ENCODE peak calls at places on chromosomes 6 and 20, in five cellular contexts. T is left ventricle myocardium inferior, P is HepG2, U is endothelial cell of umbilical vein, X is Peyer's patch. V is an unnamed sample. For H3K9me3, the result is how much of the 10 kb centered on the place peaks cover.

GRCh38 chr20:46572790-46573189 is 22.3 kb upstream of the OCSTAMP start:
- DNase-seq in P (no peak), X (no peak), T (no peak), U (peak), V (no peak)

GRCh38 chr20:52234302-52235045 is 42.9 kb upstream of the ZFP64 start:
- DNase-seq in U (no peak), X (no peak), T (no peak), P (peak), V (no peak)

GRCh38 chr20:63206878-63207277 is 9.1 kb downstream of the YTHDF1 start:
- DNase-seq in X (no peak), U (no peak), T (no peak), P (no peak), V (no peak)

GRCh38 chr6:111382476-111383294 is 100.3 kb downstream of the REV3L start:
- DNase-seq in X (no peak), P (no peak), T (peak), U (no peak), V (no peak)

GRCh38 chr6:160428069-160428430 is 79.9 kb downstream of the SLC22A3 start:
- DNase-seq in X (peak), P (no peak), T (peak), U (no peak), V (no peak)

GRCh38 chr6:89411269-89412070 is 603 bp downstream of the RRAGD start:
- DNase-seq in T (peak), U (no peak), P (no peak), X (peak), V (peak)

GRCh38 chr20:41072099-41072798 is 43.6 kb downstream of the TOP1 start:
- DNase-seq in T (no peak), U (peak), X (no peak), P (no peak), V (no peak)

GRCh38 chr20:50810063-50810462 is 15.2 kb downstream of the BCAS4 start:
- DNase-seq in T (no peak), X (no peak), P (no peak), U (no peak), V (no peak)

GRCh38 chr20:313948-314347 is 11.4 kb upstream of the SOX12 start:
- DNase-seq in P (peak), T (no peak), X (no peak), U (peak), V (no peak)

GRCh38 chr20:16801919-16802651 is 53.9 kb downstream of the OTOR start:
- DNase-seq in X (peak), T (peak), P (peak), U (peak), V (peak)

GRCh38 chr6:161596807-161597505 is 323.1 kb upstream of the AGPAT4 start:
- DNase-seq in T (no peak), U (no peak), X (no peak), P (no peak), V (no peak)

GRCh38 chr6:9197726-9198125 is 762.4 kb upstream of the SLC35B3 start:
- DNase-seq in U (no peak), P (no peak), X (no peak), T (no peak), V (no peak)

DNA sequence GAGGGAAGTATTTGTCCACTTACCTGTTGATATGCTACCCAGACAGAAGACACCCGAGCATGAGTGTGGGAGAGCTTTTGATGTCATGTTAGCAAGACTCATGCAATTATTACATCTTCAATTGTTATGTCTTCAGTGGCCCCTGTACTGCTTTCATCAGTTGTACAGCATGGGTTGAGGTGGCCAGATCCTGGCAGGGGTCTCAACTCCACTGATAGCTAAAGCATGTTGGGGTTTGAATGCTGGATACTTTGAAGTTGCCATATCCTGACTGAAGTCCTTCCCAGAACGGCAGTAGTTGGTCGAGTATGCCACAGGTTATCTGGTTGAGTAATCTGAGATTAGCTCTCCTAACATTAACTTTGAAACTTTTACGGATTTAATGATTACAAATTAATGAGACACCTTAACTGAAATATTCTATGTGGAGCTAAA is 46.7 kb downstream of the LRRN4 start:
- DNase-seq in X (no peak), T (no peak), P (peak), U (peak), V (no peak)
- H3K4me3 ChIP-seq in X (peak), T (peak), P (peak), U (peak), V (peak)

GRCh38 chr6:138093632-138094031 is 13.6 kb downstream of the PERP start:
- DNase-seq in X (no peak), P (no peak), T (no peak), U (no peak), V (no peak)

GRCh38 chr6:138101946-138102731 is 5.1 kb downstream of the PERP start:
- DNase-seq in X (no peak), U (no peak), P (no peak), T (no peak), V (no peak)

GRCh38 chr6:138094260-138094659 is 13.0 kb downstream of the PERP start:
- DNase-seq in U (no peak), X (no peak), P (no peak), T (no peak), V (no peak)

GRCh38 chr6:138099832-138100231 is 7.4 kb downstream of the PERP start:
- DNase-seq in T (no peak), U (no peak), P (no peak), X (no peak), V (no peak)

GRCh38 chr6:138098306-138098705 is 8.9 kb downstream of the PERP start:
- DNase-seq in U (no peak), X (no peak), P (no peak), T (no peak), V (no peak)
- H3K27ac ChIP-seq in U (no peak), X (no peak), P (no peak), T (no peak), V (no peak)

DNA sequence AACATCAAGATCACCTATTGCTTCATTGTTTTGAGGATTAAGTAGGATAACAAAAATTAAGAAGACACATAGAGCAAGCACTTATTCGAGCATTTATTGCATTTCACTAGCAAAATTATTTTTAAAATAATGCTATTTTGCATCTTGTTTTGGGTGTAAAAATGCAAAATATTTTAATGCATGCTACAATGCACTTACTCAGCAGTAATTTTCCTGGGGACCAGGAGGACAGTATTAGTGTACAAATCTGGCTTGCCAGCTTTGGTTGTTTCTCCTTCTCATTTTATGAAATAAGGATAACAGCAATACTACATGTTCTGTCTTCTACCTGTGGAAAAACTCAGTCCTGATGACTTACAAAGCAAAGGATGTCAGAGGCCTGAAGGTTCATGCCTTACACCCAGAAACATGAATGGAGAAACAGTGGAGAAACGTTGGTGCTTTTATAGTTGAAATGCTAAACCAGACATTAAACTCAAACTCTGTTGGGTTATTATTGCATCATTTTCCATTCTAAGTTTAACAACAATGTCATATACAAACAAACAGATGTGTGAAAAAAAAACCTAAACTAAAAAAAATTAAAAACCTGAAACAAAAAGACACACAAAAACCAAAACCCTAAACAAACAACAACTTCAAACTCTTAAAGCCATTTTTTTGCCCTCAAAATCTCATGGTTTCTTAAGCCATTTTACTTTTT is 50.2 kb upstream of the ATXN1 start:
- DNase-seq in U (no peak), X (no peak), T (no peak), P (no peak), V (no peak)
- H3K9me3 ChIP-seq in U (under half), X (under half), T (under half), P (under half), V (under half)

DNA sequence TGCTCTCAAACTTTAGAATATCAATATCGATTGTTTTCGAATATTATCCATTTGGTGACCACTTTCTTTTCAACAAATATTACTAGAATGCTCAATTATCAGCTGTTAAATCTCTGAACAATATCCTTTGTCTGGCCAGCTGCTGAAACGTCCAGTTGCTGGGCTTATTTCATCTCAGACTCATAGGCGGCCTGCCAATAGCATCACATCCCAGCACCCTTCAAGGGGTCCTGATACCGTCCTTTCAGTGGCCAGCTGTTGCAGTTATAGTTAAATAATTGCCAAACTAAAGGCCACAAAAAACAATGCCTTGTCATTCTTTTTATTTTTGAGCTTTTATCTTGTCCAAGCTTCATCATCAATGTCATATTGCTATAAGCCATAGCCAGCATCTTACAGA is 1006.8 kb upstream of the MANEA start:
- DNase-seq in U (no peak), X (no peak), T (no peak), P (no peak), V (no peak)
- H3K4me3 ChIP-seq in U (no peak), X (no peak), T (no peak), P (no peak), V (no peak)

V was measured in A673.